ENCODE peak calls at places on chromosomes 6 and 20, in ten cellular contexts. H, A, R, M, Y, P, K, C, W and E are unnamed samples.

GRCh38 chr6:36098920-36099647 is 31.2 kb upstream of the MAPK13 start:
- DNase-seq in H (no peak), A (no peak), R (peak), M (no peak), Y (no peak), P (no peak), K (no peak), C (no peak), W (no peak), E (peak)

GRCh38 chr20:45036044-45036755 is 64.7 kb downstream of the KCNS1 start:
- DNase-seq in H (peak), A (no peak), R (no peak), M (no peak), Y (no peak), P (no peak), K (no peak), C (no peak), W (no peak), E (no peak)

GRCh38 chr6:48098923-48099322 is 12.1 kb downstream of the PTCHD4 start:
- DNase-seq in H (peak), A (no peak), R (no peak), M (no peak), Y (no peak), P (no peak), K (no peak), C (no peak), W (no peak), E (no peak)

GRCh38 chr6:48426636-48427035 is 315.6 kb upstream of the PTCHD4 start:
- DNase-seq in H (peak), A (no peak), R (no peak), M (no peak), Y (no peak), P (no peak), K (no peak), C (no peak), W (no peak), E (no peak)

GRCh38 chr6:90429713-90430112 is 133.1 kb upstream of the BACH2 start:
- DNase-seq in H (peak), A (no peak), R (peak), M (no peak), Y (no peak), P (no peak), K (no peak), C (no peak), W (no peak), E (no peak)

GRCh38 chr20:1209447-1210387 is 6.5 kb downstream of the C20orf202 start:
- DNase-seq in H (no peak), A (no peak), R (peak), M (no peak), Y (no peak), P (no peak), K (no peak), C (no peak), W (no peak), E (no peak)

GRCh38 chr20:46901638-46902037 is 7.0 kb downstream of the EYA2 start:
- DNase-seq in H (no peak), A (no peak), R (no peak), M (peak), Y (no peak), P (peak), K (no peak), C (no peak), W (no peak), E (no peak)

GRCh38 chr6:125787791-125788190 is 3.0 kb upstream of the NCOA7 start:
- DNase-seq in H (no peak), A (no peak), R (no peak), M (no peak), Y (no peak), P (no peak), K (no peak), C (no peak), W (no peak), E (no peak)

GRCh38 chr20:37564388-37565133 is 36.9 kb upstream of the BLCAP start:
- DNase-seq in H (no peak), A (peak), R (peak), M (no peak), Y (peak), P (no peak), K (peak), C (no peak), W (no peak), E (peak)

GRCh38 chr6:41578714-41579610 is 32.8 kb downstream of the FOXP4 start:
- DNase-seq in H (no peak), A (no peak), R (peak), M (no peak), Y (no peak), P (no peak), K (no peak), C (no peak), W (no peak), E (peak)

GRCh38 chr20:18585134-18585533 is 2.7 kb upstream of the DTD1 start:
- DNase-seq in H (peak), A (no peak), R (peak), M (no peak), Y (no peak), P (peak), K (no peak), C (no peak), W (no peak), E (peak)

GRCh38 chr20:3423126-3423525 is 15.7 kb upstream of the DNAAF9 start:
- DNase-seq in H (no peak), A (no peak), R (peak), M (no peak), Y (no peak), P (no peak), K (no peak), C (no peak), W (no peak), E (peak)

GRCh38 chr20:37381621-37382538 is 35.9 kb downstream of the SRC start:
- DNase-seq in H (no peak), A (no peak), R (no peak), M (no peak), Y (peak), P (no peak), K (peak), C (no peak), W (no peak), E (peak)

GRCh38 chr6:121285041-121285440 is 49.2 kb downstream of the TBC1D32 start:
- DNase-seq in H (peak), A (no peak), R (no peak), M (no peak), Y (no peak), P (no peak), K (no peak), C (no peak), W (no peak), E (no peak)

GRCh38 chr6:13508711-13509705 is 21.6 kb upstream of the GFOD1 start:
- DNase-seq in H (peak), A (no peak), R (no peak), M (no peak), Y (no peak), P (no peak), K (no peak), C (no peak), W (no peak), E (no peak)

GRCh38 chr6:68024570-68025269 is 610.4 kb upstream of the ADGRB3 start:
- DNase-seq in H (no peak), A (no peak), R (no peak), M (no peak), Y (no peak), P (no peak), K (no peak), C (no peak), W (no peak), E (no peak)

GRCh38 chr20:3705491-3705969 is 6.9 kb downstream of the SIGLEC1 start:
- DNase-seq in H (no peak), A (no peak), R (no peak), M (no peak), Y (no peak), P (no peak), K (peak), C (no peak), W (no peak), E (no peak)

GRCh38 chr6:90415178-90415577 is 118.5 kb upstream of the BACH2 start:
- DNase-seq in H (no peak), A (no peak), R (no peak), M (no peak), Y (no peak), P (no peak), K (no peak), C (no peak), W (no peak), E (peak)

GRCh38 chr6:54327631-54328030 is 19.4 kb downstream of the TINAG start:
- DNase-seq in H (peak), A (no peak), R (no peak), M (no peak), Y (no peak), P (no peak), K (no peak), C (no peak), W (no peak), E (no peak)

GRCh38 chr6:3252861-3253596 is 5.7 kb upstream of the PSMG4 start:
- DNase-seq in H (no peak), A (no peak), R (no peak), M (no peak), Y (no peak), P (no peak), K (no peak), C (no peak), W (no peak), E (no peak)

GRCh38 chr6:133553652-133554051 is 312.5 kb downstream of the EYA4 start:
- DNase-seq in H (peak), A (no peak), R (peak), M (peak), Y (peak), P (no peak), K (no peak), C (no peak), W (no peak), E (peak)

GRCh38 chr6:4698901-4699659 is 77.1 kb upstream of the CDYL start:
- DNase-seq in H (peak), A (no peak), R (no peak), M (no peak), Y (no peak), P (no peak), K (no peak), C (no peak), W (no peak), E (no peak)

GRCh38 chr6:38640216-38640909 is 634 bp upstream of the BTBD9 start:
- DNase-seq in H (no peak), A (peak), R (no peak), M (no peak), Y (peak), P (peak), K (no peak), C (no peak), W (no peak), E (no peak)

GRCh38 chr6:16729183-16729696 is 32.0 kb downstream of the ATXN1 start:
- DNase-seq in H (peak), A (no peak), R (no peak), M (no peak), Y (no peak), P (no peak), K (no peak), C (no peak), W (no peak), E (no peak)

GRCh38 chr6:84825461-84825860 is 61.1 kb upstream of the TBX18 start:
- DNase-seq in H (peak), A (no peak), R (no peak), M (no peak), Y (no peak), P (peak), K (no peak), C (no peak), W (no peak), E (no peak)

GRCh38 chr6:70312165-70312564 is 9.3 kb upstream of the COL9A1 start:
- DNase-seq in H (peak), A (no peak), R (peak), M (no peak), Y (no peak), P (peak), K (no peak), C (no peak), W (no peak), E (no peak)

GRCh38 chr6:91654844-91655192 is 1067.9 kb upstream of the MAP3K7 start:
- DNase-seq in H (no peak), A (no peak), R (no peak), M (no peak), Y (no peak), P (no peak), K (no peak), C (no peak), W (no peak), E (no peak)
- H3K27ac ChIP-seq in H (no peak), A (no peak), R (no peak), M (no peak), Y (no peak), P (no peak), K (no peak), C (no peak), W (no peak), E (no peak)

GRCh38 chr20:4805663-4806449 is 84.1 kb downstream of the PRND start:
- DNase-seq in H (no peak), A (no peak), R (peak), M (no peak), Y (no peak), P (no peak), K (no peak), C (no peak), W (no peak), E (no peak)
- H3K27ac ChIP-seq in H (no peak), A (no peak), R (no peak), M (no peak), Y (no peak), P (no peak), K (no peak), C (no peak), W (no peak), E (no peak)

GRCh38 chr6:108988291-108988690 is 106.4 kb downstream of the SESN1 start:
- DNase-seq in H (no peak), A (no peak), R (peak), M (no peak), Y (no peak), P (no peak), K (no peak), C (no peak), W (no peak), E (no peak)
- H3K27ac ChIP-seq in H (no peak), A (no peak), R (no peak), M (no peak), Y (no peak), P (no peak), K (no peak), C (no peak), W (no peak), E (no peak)

DNA sequence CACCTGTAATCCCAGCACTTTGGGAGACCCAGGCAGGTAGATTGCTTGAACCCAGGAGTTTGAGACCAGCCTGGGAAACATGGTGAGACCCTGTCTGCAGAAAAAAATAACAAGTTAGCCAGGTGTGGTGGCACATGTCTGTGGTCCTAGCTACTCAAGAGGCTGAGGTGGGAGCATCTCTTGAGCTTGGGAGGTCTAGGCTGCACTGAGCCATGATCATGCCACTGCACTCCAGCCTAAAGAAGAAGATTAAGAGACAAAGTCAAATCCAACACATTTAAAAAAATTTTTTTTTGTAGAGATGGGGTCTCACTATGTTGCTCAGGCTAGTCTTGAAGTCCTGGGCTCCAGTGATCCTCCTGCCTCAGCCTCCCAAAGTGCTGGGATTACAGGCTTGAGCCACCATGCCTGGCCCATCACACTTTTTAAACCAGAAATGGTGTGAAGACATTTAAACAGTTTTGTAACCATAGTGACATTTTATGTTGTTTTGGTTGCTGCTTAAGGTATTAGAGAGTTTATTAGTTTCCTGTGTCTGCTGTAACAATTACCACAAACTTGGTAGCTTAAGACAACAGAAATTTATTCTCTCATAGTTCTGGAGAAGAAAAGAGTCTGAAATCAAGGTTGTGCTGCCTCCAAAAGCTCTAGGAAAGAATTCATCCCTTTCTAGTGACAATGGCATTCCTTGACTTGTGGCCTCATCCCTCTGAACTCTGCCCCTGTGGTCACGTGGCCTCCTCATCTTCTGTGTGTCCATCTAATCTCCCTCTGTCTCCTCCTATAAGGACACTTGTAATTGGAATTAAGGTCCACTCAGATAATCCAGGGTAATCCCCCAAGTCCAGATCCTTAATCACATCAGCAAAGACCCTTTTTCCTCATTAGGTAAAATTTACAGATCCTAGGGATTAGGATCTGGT is 104.6 kb upstream of the TNFAIP3 start:
- DNase-seq in H (no peak), A (no peak), R (no peak), M (no peak), Y (no peak), P (no peak), K (no peak), C (no peak), W (no peak), E (no peak)
- H3K27ac ChIP-seq in H (no peak), A (no peak), R (no peak), M (no peak), Y (no peak), P (peak), K (no peak), C (no peak), W (no peak), E (no peak)

DNA sequence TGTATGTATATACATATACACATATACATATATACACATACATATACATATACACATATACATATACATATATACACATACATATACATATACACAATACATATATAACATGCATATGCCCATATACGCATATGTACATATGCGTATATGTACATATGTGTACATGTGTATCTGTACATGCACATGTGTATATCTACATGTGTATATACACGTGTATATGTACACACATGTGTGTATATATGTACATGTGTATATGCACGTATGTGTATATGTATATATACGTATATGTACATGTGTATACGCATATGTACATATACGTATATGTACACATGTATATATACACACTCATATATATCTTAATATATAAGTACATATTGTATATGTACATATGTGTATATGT is 60.3 kb downstream of the RGS17 start:
- DNase-seq in H (no peak), A (no peak), R (no peak), M (no peak), Y (no peak), P (no peak), K (no peak), C (no peak), W (no peak), E (no peak)
- H3K27ac ChIP-seq in H (no peak), A (no peak), R (no peak), M (no peak), Y (no peak), P (no peak), K (no peak), C (no peak), W (no peak), E (no peak)